ENCODE peak calls at places on chromosomes 3 and 15, in four cellular contexts. P is HepG2, V is K562, L is H1. T is an unnamed sample.

GRCh38 chr15:62391565-62392262 is 226.6 kb upstream of the C2CD4B start:
- DNase-seq in P (peak; percentile 29), V (peak; percentile 22), L (peak; percentile 73), T (peak; percentile 55)

GRCh38 chr3:190105876-190106275 is 14.8 kb downstream of the P3H2 start:
- DNase-seq in P (no peak), V (no peak), L (no peak), T (no peak)

GRCh38 chr3:41131224-41131623 is 68.1 kb upstream of the CTNNB1 start:
- DNase-seq in P (no peak), V (no peak), L (no peak), T (no peak)

GRCh38 chr3:169478566-169479313 is 184.8 kb downstream of the MECOM start:
- DNase-seq in P (no peak), V (no peak), L (no peak), T (no peak)

GRCh38 chr15:46265664-46266063 is 630.8 kb downstream of the SQOR start:
- DNase-seq in P (no peak), V (no peak), L (no peak), T (no peak)

GRCh38 chr3:124266517-124266916 is 274.6 kb upstream of the ROPN1 start:
- DNase-seq in P (no peak), V (no peak), L (no peak), T (no peak)

GRCh38 chr3:10116138-10116460 is 624 bp downstream of the BRK1 start:
- DNase-seq in P (peak; percentile 28), V (peak; percentile 40), L (peak; percentile 54), T (no peak)

GRCh38 chr3:34364345-34364744 is 565.9 kb downstream of the PDCD6IP start:
- DNase-seq in P (no peak), V (no peak), L (no peak), T (no peak)

GRCh38 chr15:34841220-34841841 is 46.0 kb upstream of the ACTC1 start:
- DNase-seq in P (no peak), V (no peak), L (no peak), T (no peak)

GRCh38 chr3:180059351-180059750 is 22.6 kb upstream of the PEX5L start:
- DNase-seq in P (no peak), V (no peak), L (no peak), T (no peak)

GRCh38 chr15:40047413-40048154 is 8.6 kb upstream of the SRP14 start:
- DNase-seq in P (no peak), V (no peak), L (peak; percentile 45), T (peak; percentile 18)

GRCh38 chr3:72288955-72289707 is 504.2 kb upstream of the PROK2 start:
- DNase-seq in P (no peak), V (peak; percentile 84), L (no peak), T (no peak)
- TF ChIP-seq RNF2 in P (no peak), V (peak; percentile 97), L (no peak), T (no peak)

GRCh38 chr15:65189102-65189740 is 4.1 kb upstream of the CLPX start:
- DNase-seq in P (peak; percentile 54), V (peak; percentile 65), L (peak; percentile 56), T (peak; percentile 74)
- TF ChIP-seq RNF2 in P (no peak), V (no peak), L (no peak), T (no peak)

GRCh38 chr3:118810499-118811035 is 224.1 kb downstream of the IGSF11 start:
- DNase-seq in P (no peak), V (peak; percentile 7), L (no peak), T (no peak)
- TF ChIP-seq RNF2 in P (no peak), V (no peak), L (no peak), T (no peak)

GRCh38 chr3:128492353-128493220 is at the start of gene GATA2:
- DNase-seq in P (no peak), V (no peak), L (peak; percentile 78), T (no peak)

GRCh38 chr3:128493221-128494151 is 485 bp upstream of the GATA2 start:
- DNase-seq in P (no peak), V (no peak), L (peak; percentile 52), T (no peak)

GRCh38 chr3:128490650-128491070 is 2.3 kb downstream of the GATA2 start:
- DNase-seq in P (no peak), V (no peak), L (no peak), T (no peak)

GRCh38 chr3:128491071-128491899 is 1.7 kb downstream of the GATA2 start:
- DNase-seq in P (no peak), V (no peak), L (peak; percentile 66), T (no peak)

DNA sequence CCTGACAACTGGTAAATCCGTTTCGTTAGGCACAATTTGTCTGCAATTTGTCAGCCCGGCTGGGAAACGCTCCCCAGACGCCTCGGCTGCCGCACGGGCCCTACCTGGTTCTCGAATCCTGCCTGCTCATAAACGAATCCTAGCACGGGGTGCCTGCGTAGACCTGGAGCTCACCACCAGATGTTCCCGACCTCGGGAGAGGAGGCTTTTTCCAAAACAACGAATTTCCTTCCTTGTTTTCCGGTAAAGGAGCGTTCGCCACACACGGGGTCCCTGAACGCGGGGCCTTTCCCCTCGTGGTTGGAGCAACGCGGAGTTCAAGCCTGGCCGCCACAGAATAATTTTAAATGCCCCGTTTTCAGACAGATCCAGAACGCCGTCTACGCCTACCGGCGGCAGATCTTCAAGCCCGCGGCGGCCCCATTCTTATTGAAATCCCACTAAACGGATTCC is 1.1 kb downstream of the GATA2 start:
- DNase-seq in P (no peak), V (no peak), L (no peak), T (no peak)
- TF ChIP-seq RNF2 in P (no peak), V (no peak), L (peak; percentile 100), T (no peak)

GRCh38 chr15:33068531-33068990 is 126.0 kb downstream of the FMN1 start:
- DNase-seq in P (peak; percentile 6), V (no peak), L (no peak), T (peak; percentile 64)
- TF ChIP-seq RNF2 in P (no peak), V (no peak), L (no peak), T (no peak)

T was measured in A549.